ENCODE peak calls at places on chromosome 9, in nine cellular contexts. R is right lobe of liver, H is cardiac muscle cell, E is fibroblast of villous mesenchyme, I is ovary, Q is small intestine, O is breast epithelium, D is AG09309, F is A549. V is an unnamed sample.

GRCh38 chr9:34556231-34556525 is 33.3 kb downstream of the CNTFR start:
- DNase-seq in R (peak; percentile 29), H (no peak), E (no peak), I (no peak), Q (no peak), O (no peak), D (no peak), F (no peak), V (no peak)

GRCh38 chr9:107491081-107492053 is 1.8 kb upstream of the KLF4 start:
- DNase-seq in R (peak; percentile 55), H (peak; percentile 18), E (peak; percentile 52), I (peak; percentile 68), Q (peak; percentile 28), O (no peak), D (no peak), F (no peak), V (peak; percentile 49)

GRCh38 chr9:121073038-121073437 is 1.7 kb upstream of the CNTRL start:
- DNase-seq in R (no peak), H (no peak), E (peak; percentile 59), I (peak; percentile 70), Q (no peak), O (no peak), D (peak; percentile 52), F (peak; percentile 41), V (peak; percentile 34)

GRCh38 chr9:88952976-88953375 is 38.3 kb upstream of the S1PR3 start:
- DNase-seq in R (no peak), H (no peak), E (no peak), I (no peak), Q (no peak), O (no peak), D (no peak), F (no peak), V (no peak)

GRCh38 chr9:116516456-116516855 is 170.6 kb upstream of the TRIM32 start:
- DNase-seq in R (no peak), H (no peak), E (no peak), I (no peak), Q (no peak), O (no peak), D (no peak), F (no peak), V (no peak)

GRCh38 chr9:77697238-77697984 is 49.3 kb upstream of the GNA14 start:
- DNase-seq in R (no peak), H (no peak), E (no peak), I (no peak), Q (no peak), O (no peak), D (no peak), F (no peak), V (no peak)

GRCh38 chr9:97717866-97718265 is 20.7 kb upstream of the XPA start:
- DNase-seq in R (no peak), H (no peak), E (no peak), I (no peak), Q (no peak), O (no peak), D (no peak), F (no peak), V (no peak)

GRCh38 chr9:26656003-26656940 is 236.3 kb downstream of the CAAP1 start:
- DNase-seq in R (no peak), H (peak; percentile 22), E (no peak), I (no peak), Q (peak; percentile 2), O (no peak), D (no peak), F (peak; percentile 37), V (no peak)

GRCh38 chr9:70924905-70925547 is 196.4 kb downstream of the TRPM3 start:
- DNase-seq in R (no peak), H (peak; percentile 74), E (peak; percentile 84), I (peak; percentile 43), Q (peak; percentile 75), O (no peak), D (peak; percentile 89), F (peak; percentile 65), V (peak; percentile 27)

GRCh38 chr9:107933042-107933441 is 443.5 kb upstream of the KLF4 start:
- DNase-seq in R (no peak), H (no peak), E (no peak), I (no peak), Q (no peak), O (no peak), D (no peak), F (peak; percentile 14), V (no peak)

GRCh38 chr9:96156578-96156977 is 145.4 kb downstream of the HSD17B3 start:
- DNase-seq in R (no peak), H (no peak), E (no peak), I (no peak), Q (no peak), O (no peak), D (no peak), F (no peak), V (no peak)

DNA sequence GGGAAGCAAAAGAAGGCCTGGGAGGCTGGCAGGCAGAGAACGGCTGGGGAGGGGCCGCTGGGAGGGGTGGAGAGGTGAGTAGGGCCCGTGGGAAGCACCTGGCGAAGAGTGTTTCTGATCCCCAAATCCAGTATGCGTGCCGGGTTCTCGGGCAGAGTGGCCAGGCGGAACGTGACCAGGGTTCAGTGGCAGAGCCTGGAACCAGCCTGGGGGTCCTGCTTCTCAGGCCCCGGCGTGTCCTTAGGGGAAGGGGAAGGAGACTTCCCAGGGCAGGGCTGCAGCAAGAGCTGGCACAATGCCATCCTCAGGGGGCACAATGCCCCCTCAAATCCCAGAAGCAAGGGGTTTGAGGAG is 25.5 kb upstream of the IER5L start:
- DNase-seq in R (no peak), H (no peak), E (no peak), I (no peak), Q (no peak), O (no peak), D (no peak), F (no peak), V (no peak)
- H3K4me3 ChIP-seq in R (no peak overlapping the region), H (no peak overlapping the region), E (peak overlapping the region; percentile 73), I (peak overlapping the region; percentile 67), Q (no peak overlapping the region), O (peak overlapping the region; percentile 87), D (peak overlapping the region; percentile 41), F (peak overlapping the region; percentile 56), V (peak overlapping the region; percentile 57)

GRCh38 chr9:37424686-37425297 is 2.3 kb downstream of the GRHPR start:
- DNase-seq in R (peak; percentile 87), H (no peak), E (no peak), I (no peak), Q (peak; percentile 47), O (no peak), D (no peak), F (no peak), V (no peak)
- H3K4me3 ChIP-seq in R (peak overlapping the region; percentile 18), H (no peak overlapping the region), E (no peak overlapping the region), I (no peak overlapping the region), Q (peak overlapping the region; percentile 18), O (peak overlapping the region; percentile 37), D (no peak overlapping the region), F (peak overlapping the region; percentile 85), V (no peak overlapping the region)

GRCh38 chr9:72898360-72898759 is 54.5 kb downstream of the ALDH1A1 start:
- DNase-seq in R (no peak), H (no peak), E (no peak), I (no peak), Q (no peak), O (no peak), D (no peak), F (no peak), V (no peak)
- H3K4me3 ChIP-seq in R (no peak overlapping the region), H (no peak overlapping the region), E (no peak overlapping the region), I (no peak overlapping the region), Q (no peak overlapping the region), O (no peak overlapping the region), D (no peak overlapping the region), F (no peak overlapping the region), V (no peak overlapping the region)

GRCh38 chr9:134932171-134932570 is 14.5 kb upstream of the FCN1 start:
- DNase-seq in R (no peak), H (no peak), E (no peak), I (no peak), Q (no peak), O (no peak), D (no peak), F (no peak), V (no peak)
- H3K4me3 ChIP-seq in R (no peak overlapping the region), H (no peak overlapping the region), E (no peak overlapping the region), I (no peak overlapping the region), Q (no peak overlapping the region), O (no peak overlapping the region), D (no peak overlapping the region), F (no peak overlapping the region), V (no peak overlapping the region)

DNA sequence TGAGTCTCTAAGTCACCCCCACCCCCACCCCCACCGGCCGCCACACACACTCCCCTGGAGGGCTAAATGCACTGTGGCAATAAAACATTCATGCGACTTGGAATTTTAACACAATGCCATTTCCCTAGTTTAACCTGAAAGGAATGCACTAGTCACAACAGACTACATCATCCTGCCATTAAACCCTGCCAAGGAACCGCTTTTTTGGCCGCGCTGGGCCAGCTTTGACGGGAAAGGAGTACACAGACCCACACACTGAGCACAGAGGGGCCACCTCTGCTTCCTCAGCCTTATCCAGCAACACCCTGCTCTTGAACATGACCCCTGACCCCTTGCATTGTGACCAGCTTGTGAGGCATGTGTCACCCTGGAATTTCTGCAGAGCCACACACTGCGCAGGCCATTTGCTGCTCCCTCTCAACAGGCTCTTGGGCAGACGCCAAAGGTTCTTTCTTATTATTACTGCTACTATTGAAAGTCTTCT is 165.3 kb downstream of the BNC2 start:
- DNase-seq in R (peak; percentile 55), H (peak; percentile 93), E (peak; percentile 84), I (peak; percentile 79), Q (no peak), O (peak; percentile 57), D (peak; percentile 96), F (peak; percentile 99), V (peak; percentile 42)
- H3K4me3 ChIP-seq in R (no peak overlapping the region), H (no peak overlapping the region), E (peak overlapping the region; percentile 49), I (peak overlapping the region; percentile 30), Q (no peak overlapping the region), O (peak overlapping the region; percentile 54), D (peak overlapping the region; percentile 47), F (peak overlapping the region; percentile 44), V (no peak overlapping the region)

DNA sequence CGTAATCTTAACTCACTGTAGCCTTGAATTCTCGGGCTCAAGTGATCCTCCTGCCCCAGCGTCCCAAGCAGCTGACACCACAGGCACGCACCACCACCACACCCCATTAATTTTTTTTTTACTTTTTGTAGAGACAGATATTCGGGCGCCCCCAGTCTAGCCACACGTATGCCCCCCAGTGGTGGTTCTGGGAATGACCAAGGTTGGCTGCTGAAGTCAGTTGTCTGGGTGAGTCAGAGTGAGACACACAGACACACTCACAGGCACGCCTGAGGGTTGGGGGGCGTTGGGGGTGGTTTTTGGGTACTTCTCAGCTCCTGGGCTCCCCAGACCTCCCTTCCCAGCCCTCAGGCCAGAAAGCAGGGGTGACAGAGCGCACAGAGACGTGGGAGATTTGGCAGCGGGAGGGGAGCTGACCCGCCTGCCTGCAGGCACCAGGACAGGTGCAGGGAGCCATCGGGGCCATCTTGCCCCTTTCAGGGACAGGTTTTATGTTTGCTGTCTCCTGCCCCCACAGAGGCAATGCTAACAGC is 4.2 kb upstream of the ENTPD8 start:
- DNase-seq in R (peak; percentile 69), H (peak; percentile 74), E (peak; percentile 80), I (peak; percentile 83), Q (peak; percentile 89), O (peak; percentile 79), D (peak; percentile 18), F (peak; percentile 77), V (peak; percentile 93)
- H3K4me3 ChIP-seq in R (no peak overlapping the region), H (no peak overlapping the region), E (no peak overlapping the region), I (no peak overlapping the region), Q (no peak overlapping the region), O (peak overlapping the region; percentile 10), D (no peak overlapping the region), F (no peak overlapping the region), V (no peak overlapping the region)

V was measured in colonic mucosa.